ENCODE peak calls at places on chromosome 13, in four cellular contexts. B is A172, F is NCI-H2029, P is substantia nigra. S is an unnamed sample.

GRCh38 chr13:46554971-46555370 is 2.0 kb downstream of the LRCH1 start:
- DNase-seq in F (no peak), B (no peak), P (no peak), S (no peak)

GRCh38 chr13:113122571-113123225 is at the start of gene F10:
- DNase-seq in P (no peak), B (peak; percentile 33), F (no peak), S (no peak)

GRCh38 chr13:51317262-51317661 is 22.2 kb upstream of the SERPINE3 start:
- DNase-seq in P (no peak), F (no peak), B (no peak), S (no peak)

GRCh38 chr13:35191883-35192282 is 249.8 kb downstream of the NBEA start:
- DNase-seq in P (no peak), F (no peak), B (no peak), S (no peak)

GRCh38 chr13:23205807-23206206 is 25.0 kb downstream of the SGCG start:
- DNase-seq in B (no peak), F (no peak), P (no peak), S (no peak)

GRCh38 chr13:107329991-107330390 is 762.1 kb upstream of the ARGLU1 start:
- DNase-seq in B (no peak), P (no peak), F (peak; percentile 84), S (peak; percentile 95)

GRCh38 chr13:29905845-29906244 is 55.4 kb upstream of the UBL3 start:
- DNase-seq in B (peak; percentile 55), F (no peak), P (no peak), S (no peak)

GRCh38 chr13:46295531-46296464 is 84.1 kb downstream of the LRRC63 start:
- DNase-seq in F (no peak), P (no peak), B (peak; percentile 42), S (no peak)

GRCh38 chr13:20814224-20814910 is 40.6 kb upstream of the EEF1AKMT1 start:
- DNase-seq in P (no peak), B (peak; percentile 83), F (peak; percentile 62), S (peak; percentile 58)

GRCh38 chr13:50948576-50948975 is 39.0 kb downstream of the RNASEH2B start:
- DNase-seq in B (peak; percentile 12), F (no peak), P (no peak), S (no peak)

GRCh38 chr13:107585466-107585865 is 629.9 kb downstream of the LIG4 start:
- DNase-seq in B (no peak), P (no peak), F (peak; percentile 4), S (peak; percentile 58)

GRCh38 chr13:80668452-80668851 is 327.5 kb upstream of the SPRY2 start:
- DNase-seq in F (no peak), P (no peak), B (no peak), S (no peak)

GRCh38 chr13:29908411-29908810 is 58.0 kb upstream of the UBL3 start:
- DNase-seq in P (no peak), F (no peak), B (peak; percentile 76), S (no peak)

GRCh38 chr13:75312884-75313520 is 169.0 kb downstream of the TBC1D4 start:
- DNase-seq in F (no peak), B (no peak), P (no peak), S (no peak)

GRCh38 chr13:28117689-28118377 is 17.5 kb upstream of the FLT3 start:
- DNase-seq in B (no peak), F (no peak), P (no peak), S (no peak)

GRCh38 chr13:37085656-37086055 is 19.8 kb downstream of the CSNK1A1L start:
- DNase-seq in B (no peak), P (no peak), F (no peak), S (no peak)